ENCODE peak calls at places on chromosome 14, in nine cellular contexts. C is stomach, S is mucosa of descending colon, P is choroid plexus epithelial cell, M is astrocyte of the spinal cord, U is MM.1S, Q is A549, T is testis, Z is ascending aorta. G is an unnamed sample.
A peak's percentile ranks its signal among the peaks of the same experiment; 100 is the strongest.

GRCh38 chr14:76761198-76761848 is at the start of gene VASH1:
- DNase-seq in C (peak; percentile 58), S (peak; percentile 69), P (peak; percentile 75), M (peak; percentile 62), U (peak; percentile 52), Q (peak; percentile 61), T (peak; percentile 81), Z (no peak), G (peak; percentile 14)

GRCh38 chr14:69004731-69005431 is 25.8 kb upstream of the ACTN1 start:
- DNase-seq in C (no peak), S (no peak), P (no peak), M (peak; percentile 23), U (no peak), Q (no peak), T (no peak), Z (no peak), G (no peak)

GRCh38 chr14:61558271-61558670 is 137.0 kb upstream of the HIF1A start:
- DNase-seq in C (no peak), S (no peak), P (peak; percentile 86), M (peak; percentile 92), U (no peak), Q (no peak), T (no peak), Z (no peak), G (no peak)

GRCh38 chr14:85076111-85076510 is 453.8 kb upstream of the FLRT2 start:
- DNase-seq in C (no peak), S (no peak), P (no peak), M (no peak), U (no peak), Q (no peak), T (no peak), Z (no peak), G (no peak)

GRCh38 chr14:100076133-100076532 is 10.9 kb downstream of the EVL start:
- DNase-seq in C (no peak), S (no peak), P (peak; percentile 38), M (no peak), U (no peak), Q (peak; percentile 45), T (no peak), Z (no peak), G (no peak)

GRCh38 chr14:21090194-21090939 is 8.1 kb downstream of the ZNF219 start:
- DNase-seq in C (no peak), S (peak; percentile 65), P (no peak), M (no peak), U (no peak), Q (no peak), T (no peak), Z (no peak), G (no peak)

GRCh38 chr14:71319646-71320045 is 412.4 kb downstream of the PCNX1 start:
- DNase-seq in C (no peak), S (no peak), P (peak; percentile 56), M (no peak), U (peak; percentile 16), Q (peak; percentile 33), T (peak; percentile 31), Z (no peak), G (no peak)

GRCh38 chr14:63939006-63939270 is 86.1 kb downstream of the SYNE2 start:
- DNase-seq in C (no peak), S (no peak), P (no peak), M (no peak), U (no peak), Q (no peak), T (no peak), Z (no peak), G (no peak)

GRCh38 chr14:23009939-23010718 is at the start of gene C14orf93:
- DNase-seq in C (peak; percentile 82), S (peak; percentile 92), P (peak; percentile 66), M (peak; percentile 57), U (peak; percentile 68), Q (peak; percentile 73), T (peak; percentile 88), Z (peak; percentile 29), G (peak; percentile 62)

GRCh38 chr14:64755661-64756265 is 51.5 kb downstream of the PLEKHG3 start:
- DNase-seq in C (no peak), S (peak; percentile 75), P (no peak), M (peak; percentile 22), U (no peak), Q (no peak), T (no peak), Z (no peak), G (peak; percentile 72)

GRCh38 chr14:81169711-81170103 is 51.1 kb downstream of the GTF2A1 start:
- DNase-seq in C (peak; percentile 58), S (peak; percentile 75), P (peak; percentile 13), M (no peak), U (no peak), Q (no peak), T (peak; percentile 71), Z (peak; percentile 36), G (no peak)

GRCh38 chr14:69828372-69828771 is 31.3 kb upstream of the SLC10A1 start:
- DNase-seq in C (no peak), S (no peak), P (no peak), M (no peak), U (no peak), Q (no peak), T (no peak), Z (no peak), G (no peak)

GRCh38 chr14:67241416-67242362 is at the start of gene PALS1:
- DNase-seq in C (no peak), S (no peak), P (peak; percentile 91), M (peak; percentile 85), U (no peak), Q (peak; percentile 77), T (peak; percentile 59), Z (no peak), G (peak; percentile 31)

GRCh38 chr14:98931126-98931525 is 340.9 kb downstream of the BCL11B start:
- DNase-seq in C (no peak), S (no peak), P (no peak), M (no peak), U (no peak), Q (no peak), T (no peak), Z (no peak), G (no peak)

GRCh38 chr14:22303589-22304195 is 285.3 kb downstream of the DAD1 start:
- DNase-seq in C (no peak), S (no peak), P (peak; percentile 61), M (peak; percentile 47), U (no peak), Q (no peak), T (no peak), Z (no peak), G (no peak)

GRCh38 chr14:64683264-64683663 is 21.0 kb upstream of the PLEKHG3 start:
- DNase-seq in C (no peak), S (no peak), P (no peak), M (no peak), U (no peak), Q (no peak), T (no peak), Z (no peak), G (no peak)

GRCh38 chr14:21191809-21192446 is 36.1 kb upstream of the OR5AU1 start:
- DNase-seq in C (peak; percentile 79), S (peak; percentile 88), P (peak; percentile 39), M (no peak), U (peak; percentile 86), Q (peak; percentile 61), T (peak; percentile 76), Z (no peak), G (peak; percentile 83)

DNA sequence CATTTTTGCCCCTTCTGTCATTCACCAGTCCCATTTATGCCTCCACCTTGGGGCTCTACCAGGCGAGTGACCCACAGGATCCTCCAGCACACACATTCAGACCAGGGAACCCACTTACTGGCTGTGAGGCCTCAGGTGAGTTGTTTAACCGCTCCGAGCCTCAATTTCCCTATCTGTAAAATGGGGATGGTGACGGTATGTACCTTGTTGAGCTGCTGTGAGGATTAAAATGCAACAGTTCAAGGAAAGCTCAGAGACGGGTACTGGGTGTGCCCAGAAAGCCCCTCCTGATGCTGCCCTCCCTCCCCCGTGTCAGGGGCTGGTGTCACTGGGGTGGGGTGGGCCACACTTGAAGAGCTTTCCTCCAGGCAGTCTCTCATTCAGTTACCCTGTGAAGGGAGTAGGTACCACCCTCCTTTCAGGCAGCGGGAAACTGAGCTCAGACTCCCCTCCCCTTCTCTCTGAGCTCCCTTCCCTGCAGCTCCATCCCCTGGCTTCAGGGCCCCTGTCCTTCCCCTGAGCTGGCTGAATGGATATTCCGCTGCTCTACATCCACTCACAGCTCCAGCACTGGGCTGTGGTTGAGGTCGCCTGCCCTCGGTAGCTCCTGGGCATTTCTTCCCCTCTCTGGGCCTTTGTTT is 1.4 kb upstream of the SERPINA1 start:
- DNase-seq in C (no peak), S (no peak), P (no peak), M (no peak), U (no peak), Q (no peak), T (no peak), Z (no peak), G (no peak)
- H3K4me3 ChIP-seq in C (peak overlapping the region; percentile 26), S (no peak overlapping the region), P (no peak overlapping the region), M (no peak overlapping the region), U (no peak overlapping the region), Q (no peak overlapping the region), T (no peak overlapping the region), Z (no peak overlapping the region), G (no peak overlapping the region)

GRCh38 chr14:96038920-96039632 is at the start of gene C14orf132:
- DNase-seq in C (peak; percentile 58), S (peak; percentile 60), P (peak; percentile 62), M (peak; percentile 50), U (peak; percentile 46), Q (peak; percentile 30), T (peak; percentile 68), Z (no peak), G (no peak)
- H3K4me3 ChIP-seq in C (peak within 1 kb of the TSS; percentile 64), S (peak within 1 kb of the TSS; percentile 26), P (peak within 1 kb of the TSS; percentile 90), M (peak within 1 kb of the TSS; percentile 72), U (peak within 1 kb of the TSS; percentile 67), Q (peak within 1 kb of the TSS; percentile 87), T (peak within 1 kb of the TSS; percentile 71), Z (peak within 1 kb of the TSS; percentile 79), G (peak within 1 kb of the TSS; percentile 53)

GRCh38 chr14:54487771-54488170 is 1.0 kb downstream of the GMFB start:
- DNase-seq in C (no peak), S (no peak), P (peak; percentile 73), M (peak; percentile 61), U (no peak), Q (peak; percentile 53), T (no peak), Z (no peak), G (no peak)
- H3K4me3 ChIP-seq in C (peak overlapping the region; percentile 69), S (no peak overlapping the region), P (peak overlapping the region; percentile 92), M (peak overlapping the region; percentile 74), U (peak overlapping the region; percentile 76), Q (peak overlapping the region; percentile 84), T (peak overlapping the region; percentile 93), Z (peak overlapping the region; percentile 84), G (peak overlapping the region; percentile 89)

DNA sequence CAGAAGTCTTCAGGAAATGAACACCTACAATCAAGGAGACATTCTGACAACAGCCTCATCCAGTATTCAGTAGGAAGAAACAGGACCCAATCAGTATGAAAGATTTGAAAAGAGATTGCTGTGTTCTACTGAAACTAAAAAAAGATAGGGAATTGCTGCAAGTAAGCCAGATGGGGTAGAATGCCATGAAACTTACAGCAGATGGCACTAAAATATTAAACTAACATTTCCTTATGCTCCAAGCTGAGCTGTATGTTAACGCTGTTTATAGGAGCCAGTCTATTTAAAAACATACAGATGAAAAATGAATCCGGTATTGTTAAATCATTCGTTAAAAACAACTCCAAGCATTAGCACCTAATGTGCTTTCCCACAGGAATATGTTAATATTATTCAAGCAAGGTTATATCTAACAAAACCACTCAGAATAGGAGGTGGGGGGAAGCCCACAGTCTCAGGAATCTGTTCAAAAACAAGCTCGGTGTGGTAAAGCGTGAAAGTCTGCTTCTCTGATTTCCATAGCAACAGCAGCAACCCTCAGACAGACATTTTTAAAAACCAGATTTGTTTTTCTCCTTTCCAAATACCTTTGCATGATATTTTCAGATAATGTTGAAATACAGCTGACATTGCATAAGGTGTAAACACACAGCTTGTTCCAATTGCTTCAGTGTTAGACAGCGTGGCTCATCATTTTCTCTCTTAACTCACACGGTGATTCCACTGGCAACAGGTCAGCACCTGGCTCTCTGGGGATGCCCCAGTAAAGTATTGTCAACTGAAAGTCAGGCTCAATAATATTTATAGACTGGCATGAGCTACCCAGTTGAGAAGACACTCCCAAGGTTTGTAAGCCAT is 131.4 kb upstream of the CCDC175 start:
- DNase-seq in C (no peak), S (no peak), P (peak; percentile 46), M (peak; percentile 23), U (no peak), Q (no peak), T (no peak), Z (no peak), G (no peak)
- H3K4me3 ChIP-seq in C (no peak overlapping the region), S (no peak overlapping the region), P (no peak overlapping the region), M (no peak overlapping the region), U (no peak overlapping the region), Q (no peak overlapping the region), T (no peak overlapping the region), Z (no peak overlapping the region), G (no peak overlapping the region)

G was measured in Jurkat, Clone E6-1.